ENCODE peak calls at places on chromosomes 13 and 19, in six cellular contexts. X is upper lobe of right lung, B is K562, C is kidney, V is fibroblast of lung, R is breast epithelium. K is an unnamed sample.

GRCh38 chr13:89627991-89628390 is 1719.5 kb upstream of the MIR17HG start:
- DNase-seq in V (no peak), B (no peak), X (no peak), C (no peak), R (no peak), K (no peak)

GRCh38 chr13:114002009-114002544 is 28.2 kb upstream of the C13orf46 start:
- DNase-seq in B (no peak), X (no peak), R (no peak), V (no peak), C (peak; percentile 56), K (no peak)

GRCh38 chr19:39382991-39383828 is 7.7 kb downstream of the PAF1 start:
- DNase-seq in B (no peak), C (no peak), X (no peak), V (no peak), R (no peak), K (no peak)

GRCh38 chr19:40662925-40663711 is 27.3 kb downstream of the NUMBL start:
- DNase-seq in B (peak; percentile 94), V (peak; percentile 86), C (peak; percentile 97), R (peak; percentile 88), X (peak; percentile 96), K (peak; percentile 93)

GRCh38 chr13:67792151-67792665 is 562.1 kb upstream of the PCDH9 start:
- DNase-seq in B (no peak), R (no peak), X (no peak), C (no peak), V (peak; percentile 4), K (no peak)

GRCh38 chr19:31911577-31911976 is 433.8 kb upstream of the ZNF507 start:
- DNase-seq in V (no peak), X (no peak), B (no peak), C (no peak), R (no peak), K (no peak)

GRCh38 chr13:93775507-93776108 is 549.0 kb downstream of the GPC6 start:
- DNase-seq in B (no peak), R (no peak), C (no peak), V (peak; percentile 66), X (no peak), K (no peak)

GRCh38 chr13:48489003-48489402 is 43.9 kb downstream of the RCBTB2 start:
- DNase-seq in B (no peak), V (no peak), X (no peak), C (no peak), R (no peak), K (peak; percentile 53)

GRCh38 chr19:55372316-55373081 is 2.2 kb upstream of the IL11 start:
- DNase-seq in X (no peak), B (no peak), V (no peak), R (no peak), C (peak; percentile 78), K (no peak)

GRCh38 chr13:98821372-98822237 is 69.1 kb upstream of the SLC15A1 start:
- DNase-seq in R (no peak), V (peak; percentile 63), B (no peak), C (no peak), X (no peak), K (no peak)

GRCh38 chr13:97856001-97856675 is 97.3 kb upstream of the IPO5 start:
- DNase-seq in C (peak; percentile 94), V (peak; percentile 72), R (no peak), B (no peak), X (peak; percentile 67), K (peak; percentile 33)

GRCh38 chr13:76861859-76862258 is 24.3 kb downstream of the KCTD12 start:
- DNase-seq in R (no peak), B (no peak), X (no peak), V (no peak), C (no peak), K (no peak)

GRCh38 chr19:13002389-13002898 is 7.2 kb downstream of the NFIX start:
- DNase-seq in C (no peak), B (no peak), V (no peak), R (peak; percentile 75), X (peak; percentile 80), K (no peak)

GRCh38 chr13:113009743-113010509 is 40.9 kb downstream of the MCF2L start:
- DNase-seq in V (no peak), X (no peak), R (no peak), C (no peak), B (no peak), K (no peak)

GRCh38 chr19:23996549-23996948 is 81.9 kb downstream of the ZNF726 start:
- DNase-seq in R (no peak), B (peak; percentile 46), C (no peak), V (no peak), X (no peak), K (no peak)

GRCh38 chr19:3284759-3285646 is 60.5 kb downstream of the CELF5 start:
- DNase-seq in X (peak; percentile 91), C (peak; percentile 93), B (peak; percentile 99), V (peak; percentile 47), R (peak; percentile 96), K (peak; percentile 68)

GRCh38 chr19:30664358-30665058 is 292.3 kb downstream of the ZNF536 start:
- DNase-seq in C (no peak), V (peak; percentile 24), X (no peak), B (peak; percentile 17), R (no peak), K (no peak)

GRCh38 chr13:87810391-87810801 is 139.2 kb downstream of the SLITRK5 start:
- DNase-seq in B (no peak), V (no peak), X (peak; percentile 38), C (peak; percentile 29), R (no peak), K (no peak)

GRCh38 chr19:46753420-46754155 is 7.3 kb upstream of the STRN4 start:
- DNase-seq in R (no peak), C (peak; percentile 76), B (peak; percentile 81), V (no peak), X (no peak), K (peak; percentile 76)

GRCh38 chr13:52779028-52779612 is 39.5 kb upstream of the CNMD start:
- DNase-seq in R (no peak), C (no peak), B (no peak), V (no peak), X (no peak), K (no peak)
- TF ChIP-seq CTCF in R (no peak), C (no peak), B (no peak), V (no peak), X (no peak), K (no peak)

GRCh38 chr19:38211206-38211605 is 12.8 kb downstream of the DPF1 start:
- DNase-seq in R (no peak), B (no peak), C (no peak), X (no peak), V (peak; percentile 20), K (no peak)
- H3K4me3 ChIP-seq in R (peak overlapping the region; percentile 58), B (no peak overlapping the region), C (no peak overlapping the region), X (no peak overlapping the region), V (peak overlapping the region; percentile 39), K (no peak overlapping the region)

DNA sequence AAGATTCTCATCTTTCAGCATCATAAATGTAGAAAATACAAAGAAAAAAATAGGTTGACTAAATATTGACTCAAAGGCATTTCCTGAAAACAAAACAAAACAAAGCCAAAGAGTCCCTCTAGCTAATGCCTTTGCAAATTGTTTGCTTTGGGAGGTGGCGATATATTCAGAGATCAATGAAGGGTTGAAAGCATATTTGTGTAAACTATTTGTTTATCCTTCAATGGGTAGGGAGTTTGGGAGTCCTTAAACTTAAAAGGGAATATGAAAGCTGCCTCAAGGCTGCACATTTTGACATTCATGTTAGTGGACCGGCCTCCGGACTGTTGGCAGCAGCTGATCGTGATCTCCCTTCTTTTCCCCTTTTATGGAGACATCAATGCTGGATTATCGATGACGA is 257.5 kb downstream of the ITGBL1 start:
- DNase-seq in R (no peak), B (no peak), V (no peak), C (no peak), X (no peak), K (no peak)
- TF ChIP-seq CTCF in R (no peak), B (no peak), V (no peak), C (no peak), X (no peak), K (no peak)

GRCh38 chr19:48934837-48935236 is 1.3 kb downstream of the DHDH start:
- DNase-seq in V (no peak), X (no peak), C (peak; percentile 50), B (no peak), R (no peak), K (no peak)

GRCh38 chr19:48935864-48936263 is 2.4 kb downstream of the DHDH start:
- DNase-seq in B (no peak), X (no peak), C (peak; percentile 75), V (no peak), R (no peak), K (no peak)

GRCh38 chr19:48933382-48933932 is at the start of gene DHDH:
- DNase-seq in C (peak; percentile 89), V (peak; percentile 33), R (peak; percentile 65), X (peak; percentile 95), B (peak; percentile 95), K (peak; percentile 75)

GRCh38 chr19:48940902-48941301 is 7.4 kb downstream of the DHDH start:
- DNase-seq in V (no peak), X (no peak), B (no peak), C (peak; percentile 27), R (no peak), K (no peak)

GRCh38 chr19:48938256-48938655 is 4.8 kb downstream of the DHDH start:
- DNase-seq in B (no peak), X (no peak), V (no peak), R (no peak), C (peak; percentile 35), K (no peak)
- H3K4me3 ChIP-seq in B (no peak overlapping the region), X (no peak overlapping the region), V (no peak overlapping the region), R (no peak overlapping the region), C (no peak overlapping the region), K (no peak overlapping the region)

DNA sequence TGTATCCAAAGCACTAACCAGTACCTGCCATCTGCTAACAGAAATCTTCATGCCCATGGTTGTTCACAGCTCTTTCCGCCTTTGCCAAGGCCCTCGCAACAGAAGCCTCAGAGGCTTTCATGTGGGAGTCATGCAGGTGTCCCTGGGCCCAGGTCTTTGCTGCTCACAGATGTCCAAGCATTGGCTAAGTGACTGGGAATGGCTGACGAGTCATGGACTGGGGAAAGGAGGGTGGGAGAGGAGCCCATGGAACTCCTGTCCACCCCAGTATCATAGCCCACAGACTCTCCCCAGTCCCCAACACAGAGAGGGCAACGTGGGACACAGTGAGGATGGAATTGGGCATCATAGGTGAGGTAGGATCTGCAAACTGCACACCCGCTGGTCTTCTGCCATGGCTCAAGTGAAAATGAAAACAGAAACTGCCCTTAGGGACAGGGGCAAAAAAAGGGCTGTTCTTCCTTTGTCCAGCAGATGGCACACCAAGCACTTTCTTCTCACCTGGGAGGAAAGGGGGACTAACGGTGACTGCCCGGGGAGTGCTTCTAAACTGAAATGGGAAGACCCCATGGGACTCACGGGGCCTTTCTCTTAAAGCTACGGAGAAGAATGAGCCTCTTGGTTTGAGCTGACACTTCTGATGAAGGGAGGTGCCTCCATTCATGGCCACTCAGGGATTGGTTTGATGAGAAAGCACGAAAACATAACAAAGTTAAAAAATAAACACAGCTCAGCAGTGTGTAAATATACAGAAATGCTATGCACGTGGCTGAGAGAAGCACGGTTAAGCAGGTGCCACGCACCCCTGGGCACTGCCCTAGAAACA is 11.1 kb upstream of the DHRS12 start:
- DNase-seq in V (peak; percentile 60), X (no peak), C (no peak), B (peak; percentile 72), R (peak; percentile 46), K (peak; percentile 87)
- TF ChIP-seq CTCF in V (peak; percentile 92), X (peak; percentile 82), C (peak; percentile 77), B (peak; percentile 67), R (peak; percentile 83), K (peak; percentile 84)

K was measured in GM12865.